ENCODE peak calls at places on chromosomes 13 and 19, in six cellular contexts. S, T, I, J, H and W are unnamed samples.

GRCh38 chr13:59901191-59901590 is 262.5 kb downstream of the DIAPH3 start:
- DNase-seq in I (no peak), H (no peak), T (no peak), J (no peak), S (no peak), W (no peak)

GRCh38 chr13:102286326-102286725 is 115.5 kb downstream of the FGF14 start:
- DNase-seq in J (no peak), I (no peak), H (no peak), T (no peak), S (no peak), W (no peak)

GRCh38 chr19:42553292-42554045 is 25.2 kb upstream of the CEACAM1 start:
- DNase-seq in T (no peak), S (no peak), I (no peak), H (no peak), J (no peak), W (peak; percentile 44)

GRCh38 chr13:95880346-95880745 is 172.9 kb downstream of the UGGT2 start:
- DNase-seq in J (no peak), H (no peak), S (no peak), I (no peak), T (no peak), W (no peak)

GRCh38 chr19:4567584-4568071 is 8.1 kb upstream of the SEMA6B start:
- DNase-seq in J (peak; percentile 49), H (no peak), I (no peak), S (peak; percentile 70), T (peak; percentile 67), W (peak; percentile 70)

GRCh38 chr13:105960326-105960725 is 575.1 kb downstream of the EFNB2 start:
- DNase-seq in J (no peak), T (no peak), H (no peak), I (no peak), S (no peak), W (no peak)

GRCh38 chr13:111175948-111176347 is 60.8 kb downstream of the ARHGEF7 start:
- DNase-seq in I (no peak), H (no peak), S (no peak), J (no peak), T (no peak), W (no peak)

GRCh38 chr19:4059493-4059880 is 7.2 kb downstream of the ZBTB7A start:
- DNase-seq in S (no peak), J (no peak), H (no peak), I (no peak), T (no peak), W (peak; percentile 85)

GRCh38 chr13:114015608-114016295 is 41.9 kb upstream of the C13orf46 start:
- DNase-seq in I (no peak), J (no peak), H (no peak), S (no peak), T (no peak), W (peak; percentile 61)

GRCh38 chr13:98285852-98286594 is 109.0 kb upstream of the RNF113B start:
- DNase-seq in T (no peak), S (no peak), I (no peak), J (no peak), H (no peak), W (no peak)
- H3K4me1 ChIP-seq in T (no peaks in the 10 kb centered on the region), S (no peaks in the 10 kb centered on the region), I (no peaks in the 10 kb centered on the region), J (peaks cover 6% of the 10 kb centered on the region), H (no peaks in the 10 kb centered on the region), W (no peaks in the 10 kb centered on the region)

DNA sequence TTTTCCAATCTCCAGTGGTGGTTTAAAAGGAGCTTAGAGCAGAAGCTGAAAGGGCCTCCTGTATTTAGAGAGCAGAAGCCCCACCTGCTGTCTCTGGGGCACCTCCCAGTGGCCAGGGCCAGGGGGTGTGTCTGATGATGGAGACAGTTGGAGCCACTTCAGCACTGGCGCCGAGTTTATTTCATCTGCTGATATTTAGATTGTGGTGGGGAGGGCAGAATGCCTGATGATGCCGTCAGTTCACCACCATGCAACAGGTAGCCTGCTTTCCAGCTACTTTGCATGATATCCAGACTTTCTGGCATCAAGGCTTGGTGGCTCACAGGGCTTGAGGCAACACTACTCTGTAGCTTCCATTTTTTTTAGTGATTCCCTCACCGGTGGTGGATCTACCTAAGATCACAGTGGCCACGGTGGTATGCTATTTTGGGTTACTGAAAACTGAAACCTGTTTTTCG is 371.9 kb downstream of the KCNRG start:
- DNase-seq in J (peak; percentile 35), I (no peak), T (peak; percentile 23), H (peak; percentile 65), S (peak; percentile 36), W (peak; percentile 56)
- TF ChIP-seq CTCF in J (no peak), I (peak; percentile 15), T (no peak), H (no peak), S (no peak), W (no peak)

DNA sequence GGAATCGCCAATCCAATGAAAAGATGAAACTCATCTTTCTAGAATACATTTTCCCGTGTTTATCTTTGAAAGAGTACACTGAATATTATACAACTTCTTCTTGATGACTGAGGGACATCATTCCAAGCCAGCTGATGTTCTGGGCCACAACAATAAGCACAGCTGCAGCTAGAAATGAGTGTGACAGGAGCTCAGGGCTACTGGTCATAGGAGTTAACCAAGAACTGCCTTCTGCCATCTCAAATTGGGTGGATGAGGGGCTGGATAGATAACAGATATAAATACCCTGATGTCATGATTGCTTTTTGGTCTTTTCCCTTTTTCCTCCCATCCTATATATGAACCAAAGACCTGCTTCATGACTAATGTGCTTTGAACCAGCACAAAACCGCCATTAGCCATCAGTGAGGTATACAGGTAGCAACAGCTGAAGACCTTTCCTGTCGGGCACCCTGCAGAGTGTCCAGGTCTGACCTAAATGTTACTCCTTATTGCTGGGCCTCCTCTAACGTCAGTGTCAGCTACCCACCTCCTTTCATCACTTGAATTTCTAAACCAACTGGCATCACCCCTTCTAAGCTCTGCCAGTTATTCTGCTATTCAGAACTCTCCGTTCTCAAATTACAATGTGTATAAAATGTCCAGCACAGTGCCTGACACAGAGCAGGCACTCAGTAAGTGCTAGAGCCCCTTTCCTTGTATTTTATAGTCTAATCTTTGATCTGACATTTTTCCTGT is 178.2 kb downstream of the ENOX1 start:
- DNase-seq in H (no peak), J (no peak), I (no peak), T (no peak), S (no peak), W (no peak)
- H3K4me1 ChIP-seq in H (no peaks in the 10 kb centered on the region), J (no peaks in the 10 kb centered on the region), I (peaks cover 3% of the 10 kb centered on the region), T (no peaks in the 10 kb centered on the region), S (peaks cover 3% of the 10 kb centered on the region), W (no peaks in the 10 kb centered on the region)

GRCh38 chr13:37068962-37069361 is 9.5 kb upstream of the SUPT20H start:
- DNase-seq in S (no peak), T (no peak), H (no peak), I (no peak), J (no peak), W (no peak)
- TF ChIP-seq CTCF in S (no peak), T (no peak), H (no peak), I (no peak), J (no peak), W (no peak)

DNA sequence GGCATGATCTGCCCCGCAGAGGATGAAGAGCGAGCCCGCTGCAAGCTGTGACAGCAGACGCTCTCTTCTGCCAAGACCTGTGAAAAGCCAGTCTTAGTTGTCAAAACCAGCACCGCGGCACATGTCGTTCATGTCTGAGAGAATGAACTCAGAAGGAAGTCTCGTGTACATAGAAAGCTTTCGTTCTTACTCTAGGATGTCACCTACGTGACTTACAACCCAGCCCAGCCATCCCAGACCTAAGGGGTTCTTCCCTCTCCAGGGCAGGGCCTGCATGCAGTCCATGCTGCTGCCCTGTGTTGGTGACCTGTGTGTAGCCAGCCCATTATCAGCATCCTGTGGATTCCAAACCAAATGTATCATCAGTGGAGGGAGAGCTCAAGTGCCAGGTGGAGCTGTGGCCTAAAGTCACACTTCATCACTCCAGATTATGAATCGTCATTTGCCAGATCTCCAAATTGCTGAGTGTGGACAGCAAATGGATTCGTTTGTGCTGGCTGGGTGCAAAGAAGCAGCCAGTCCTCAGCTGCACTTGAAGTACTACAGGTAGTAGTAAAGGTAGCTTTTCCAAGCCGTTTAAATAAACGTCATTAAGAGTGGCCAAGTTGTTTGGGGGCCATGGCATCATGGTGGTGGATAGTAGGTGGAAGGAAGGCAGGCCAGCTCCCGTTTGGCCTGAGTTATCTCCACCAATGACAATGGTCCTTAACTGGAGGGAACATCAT is 73.9 kb upstream of the GPR183 start:
- DNase-seq in H (peak; percentile 24), J (no peak), I (no peak), T (peak; percentile 67), S (no peak), W (no peak)
- H3K4me1 ChIP-seq in H (no peaks in the 10 kb centered on the region), J (no peaks in the 10 kb centered on the region), I (no peaks in the 10 kb centered on the region), T (peaks cover 79% of the 10 kb centered on the region), S (peaks cover 2% of the 10 kb centered on the region), W (peaks cover 6% of the 10 kb centered on the region)

GRCh38 chr19:52464798-52465470 is 11.6 kb downstream of the ZNF578 start:
- DNase-seq in T (no peak), I (no peak), J (no peak), H (no peak), S (no peak), W (no peak)
- TF ChIP-seq CTCF in T (no peak), I (no peak), J (no peak), H (no peak), S (no peak), W (no peak)

GRCh38 chr13:40438999-40439797 is 227.2 kb downstream of the FOXO1 start:
- DNase-seq in J (no peak), I (no peak), S (no peak), T (no peak), H (no peak), W (no peak)

GRCh38 chr13:40439928-40440327 is 226.5 kb downstream of the FOXO1 start:
- DNase-seq in S (peak; percentile 51), I (peak; percentile 79), T (no peak), J (peak; percentile 25), H (no peak), W (no peak)

GRCh38 chr13:40440990-40441820 is 225.2 kb downstream of the FOXO1 start:
- DNase-seq in H (peak; percentile 87), J (peak; percentile 85), I (peak; percentile 92), S (peak; percentile 80), T (no peak), W (peak; percentile 67)

GRCh38 chr13:40434516-40435397 is 231.7 kb downstream of the FOXO1 start:
- DNase-seq in T (no peak), H (no peak), S (no peak), I (no peak), J (no peak), W (no peak)

GRCh38 chr13:40438022-40438692 is 228.3 kb downstream of the FOXO1 start:
- DNase-seq in H (no peak), S (no peak), T (no peak), J (no peak), I (no peak), W (no peak)
- H3K4me1 ChIP-seq in H (peaks cover 4% of the 10 kb centered on the region), S (peaks cover 24% of the 10 kb centered on the region), T (peaks cover 48% of the 10 kb centered on the region), J (peaks cover 31% of the 10 kb centered on the region), I (peaks cover 45% of the 10 kb centered on the region), W (peaks cover 4% of the 10 kb centered on the region)